ENCODE peak calls at places on chromosomes 4 and X, in six cellular contexts. H is CD8-positive, alpha-beta memory T cell; V is esophagus squamous epithelium; L is thoracic aorta; D is NT2/D1; E is left lung. Y is an unnamed sample. For H3K4me1, the result is how much of the 10 kb centered on the place peaks cover.

GRCh38 chr4:1727117-1728031 is 6.1 kb downstream of the TACC3 start:
- DNase-seq in H (no peak), V (no peak), L (no peak), D (no peak), E (peak), Y (no peak)

GRCh38 chrX:130498653-130499274 is 97.0 kb downstream of the RBMX2 start:
- DNase-seq in H (no peak), V (no peak), L (no peak), D (no peak), E (no peak), Y (no peak)

GRCh38 chr4:19486400-19486799 is 765.3 kb upstream of the SLIT2 start:
- DNase-seq in H (no peak), V (no peak), L (no peak), D (no peak), E (no peak), Y (peak)

GRCh38 chr4:6206771-6207290 is 6.5 kb upstream of the JAKMIP1 start:
- DNase-seq in H (no peak), V (no peak), L (no peak), D (no peak), E (no peak), Y (no peak)

GRCh38 chr4:102037566-102037965 is 247.0 kb downstream of the BANK1 start:
- DNase-seq in H (no peak), V (no peak), L (no peak), D (no peak), E (no peak), Y (no peak)

GRCh38 chrX:29693912-29694311 is 521.5 kb upstream of the MAGEB2 start:
- DNase-seq in H (no peak), V (no peak), L (no peak), D (no peak), E (no peak), Y (no peak)

GRCh38 chrX:13598877-13599276 is 29.5 kb downstream of the EGFL6 start:
- DNase-seq in H (no peak), V (no peak), L (no peak), D (no peak), E (no peak), Y (peak)

GRCh38 chr4:102809691-102810090 is 17.7 kb downstream of the UBE2D3 start:
- DNase-seq in H (no peak), V (no peak), L (no peak), D (no peak), E (no peak), Y (no peak)

GRCh38 chrX:27976284-27976683 is 5.0 kb downstream of the DCAF8L1 start:
- DNase-seq in H (no peak), V (no peak), L (no peak), D (no peak), E (no peak), Y (no peak)

GRCh38 chr4:107492566-107492965 is 227.5 kb downstream of the PAPSS1 start:
- DNase-seq in H (no peak), V (no peak), L (no peak), D (no peak), E (no peak), Y (no peak)

GRCh38 chr4:40216622-40217366 is 20.0 kb downstream of the RHOH start:
- DNase-seq in H (no peak), V (no peak), L (no peak), D (no peak), E (no peak), Y (no peak)

GRCh38 chr4:1360423-1361283 is 13.6 kb downstream of the UVSSA start:
- DNase-seq in H (no peak), V (no peak), L (no peak), D (peak), E (no peak), Y (no peak)

GRCh38 chr4:139214039-139214534 is 37.1 kb upstream of the ELF2 start:
- DNase-seq in H (no peak), V (no peak), L (no peak), D (no peak), E (peak), Y (peak)

GRCh38 chr4:141702472-141703182 is 66.2 kb downstream of the IL15 start:
- DNase-seq in H (no peak), V (no peak), L (no peak), D (no peak), E (no peak), Y (no peak)

GRCh38 chrX:150715180-150715579 is 22.0 kb downstream of the MTMR1 start:
- DNase-seq in H (no peak), V (no peak), L (no peak), D (no peak), E (no peak), Y (no peak)

GRCh38 chr4:175369087-175369486 is 443.0 kb downstream of the GPM6A start:
- DNase-seq in H (no peak), V (no peak), L (no peak), D (no peak), E (no peak), Y (no peak)

GRCh38 chr4:103011378-103012025 is 8.0 kb downstream of the SLC9B1 start:
- DNase-seq in H (no peak), V (no peak), L (no peak), D (no peak), E (peak), Y (no peak)

GRCh38 chr4:97819314-97819713 is 324.0 kb downstream of the STPG2 start:
- DNase-seq in H (no peak), V (no peak), L (no peak), D (no peak), E (no peak), Y (no peak)

GRCh38 chr4:2396781-2397368 is 21.6 kb downstream of the ZFYVE28 start:
- DNase-seq in H (no peak), V (no peak), L (no peak), D (no peak), E (no peak), Y (no peak)

GRCh38 chr4:177728361-177729152 is 286.3 kb upstream of the AGA start:
- DNase-seq in H (no peak), V (no peak), L (no peak), D (no peak), E (no peak), Y (no peak)

GRCh38 chr4:70511365-70511764 is 7.0 kb upstream of the AMTN start:
- DNase-seq in H (no peak), V (no peak), L (no peak), D (no peak), E (no peak), Y (no peak)

GRCh38 chrX:130109429-130110378 is 593 bp downstream of the ELF4 start:
- DNase-seq in H (no peak), V (no peak), L (no peak), D (no peak), E (no peak), Y (peak)

GRCh38 chr4:102836596-102836995 is 9.2 kb upstream of the UBE2D3 start:
- DNase-seq in H (no peak), V (no peak), L (no peak), D (no peak), E (no peak), Y (no peak)

GRCh38 chrX:86066998-86067397 is 19.6 kb upstream of the CHM start:
- DNase-seq in H (no peak), V (no peak), L (no peak), D (no peak), E (no peak), Y (no peak)

GRCh38 chrX:141278306-141278705 is 36.0 kb upstream of the SPANXC start:
- DNase-seq in H (no peak), V (no peak), L (no peak), D (peak), E (no peak), Y (peak)

GRCh38 chr4:86521373-86521969 is 72.6 kb upstream of the PTPN13 start:
- DNase-seq in H (no peak), V (no peak), L (no peak), D (no peak), E (no peak), Y (no peak)

GRCh38 chr4:122755675-122756074 is 23.2 kb downstream of the BBS12 start:
- DNase-seq in H (no peak), V (no peak), L (no peak), D (no peak), E (no peak), Y (no peak)

GRCh38 chrX:128800138-128800537 is 723.2 kb downstream of the SMARCA1 start:
- DNase-seq in H (no peak), V (no peak), L (no peak), D (no peak), E (no peak), Y (peak)

GRCh38 chr4:112284662-112285411 is 867 bp downstream of the TIFA start:
- DNase-seq in H (peak), V (no peak), L (no peak), D (no peak), E (no peak), Y (no peak)

GRCh38 chr4:152605641-152606304 is 69.9 kb upstream of the FBXW7 start:
- DNase-seq in H (no peak), V (no peak), L (no peak), D (no peak), E (no peak), Y (peak)

GRCh38 chr4:148481644-148482043 is 39.4 kb upstream of the NR3C2 start:
- DNase-seq in H (no peak), V (no peak), L (no peak), D (no peak), E (no peak), Y (no peak)

GRCh38 chr4:38663801-38664703 is at the start of gene KLF3:
- DNase-seq in H (peak), V (peak), L (peak), D (no peak), E (peak), Y (peak)

GRCh38 chrX:76454456-76454927 is 27.0 kb downstream of the MAGEE1 start:
- DNase-seq in H (no peak), V (no peak), L (no peak), D (peak), E (no peak), Y (peak)

DNA sequence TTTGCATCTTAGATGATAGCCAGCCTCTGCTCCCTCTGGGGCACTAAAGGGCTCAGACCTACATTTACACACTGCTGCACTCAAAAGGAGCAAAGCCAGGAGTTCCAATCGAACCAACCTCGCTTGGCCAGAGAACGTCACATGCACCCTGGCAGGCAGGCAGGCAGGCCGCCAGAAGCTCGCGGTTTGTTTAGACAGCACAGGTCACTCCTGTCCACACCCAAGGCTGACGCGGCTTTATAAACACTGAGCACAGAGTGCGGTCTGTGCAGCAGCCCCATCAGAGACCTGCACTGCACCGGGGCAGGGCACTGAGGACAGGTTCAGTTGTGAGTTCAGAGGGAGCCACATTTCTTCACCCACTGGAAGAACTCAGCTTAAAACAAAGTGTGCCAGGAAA is 143.9 kb downstream of the BCOR start:
- DNase-seq in H (no peak), V (no peak), L (peak), D (no peak), E (peak), Y (no peak)
- H3K4me1 ChIP-seq in H (under half), V (under half), L (under half), D (under half), E (under half), Y (under half)

GRCh38 chrX:98371994-98372393 is 1488.3 kb downstream of the RPA4 start:
- DNase-seq in H (no peak), V (no peak), L (no peak), D (no peak), E (no peak), Y (peak)
- H3K4me1 ChIP-seq in H (under half), V (under half), L (under half), D (under half), E (under half), Y (under half)

DNA sequence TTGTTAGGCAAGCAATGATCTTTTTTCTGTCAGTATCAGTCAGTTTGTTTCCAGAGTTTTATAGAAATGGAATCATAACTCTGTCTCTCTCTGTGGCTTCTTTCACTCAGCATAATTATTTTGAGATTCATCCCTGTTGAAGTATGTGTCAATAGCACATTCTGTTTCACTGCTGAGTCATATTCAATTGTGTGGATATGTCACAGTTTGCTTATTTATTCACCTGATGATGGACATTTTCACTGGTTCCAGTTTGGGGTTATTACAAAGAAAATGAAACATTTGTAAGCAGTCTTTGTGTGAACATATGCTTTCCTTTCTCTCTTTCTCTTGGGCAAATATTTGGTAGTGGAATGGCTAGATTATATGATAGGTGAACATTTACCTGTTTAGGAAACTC is 10.2 kb upstream of the ZNF718 start:
- DNase-seq in H (no peak), V (no peak), L (no peak), D (no peak), E (no peak), Y (no peak)
- H3K4me1 ChIP-seq in H (under half), V (under half), L (under half), D (under half), E (under half), Y (under half)

DNA sequence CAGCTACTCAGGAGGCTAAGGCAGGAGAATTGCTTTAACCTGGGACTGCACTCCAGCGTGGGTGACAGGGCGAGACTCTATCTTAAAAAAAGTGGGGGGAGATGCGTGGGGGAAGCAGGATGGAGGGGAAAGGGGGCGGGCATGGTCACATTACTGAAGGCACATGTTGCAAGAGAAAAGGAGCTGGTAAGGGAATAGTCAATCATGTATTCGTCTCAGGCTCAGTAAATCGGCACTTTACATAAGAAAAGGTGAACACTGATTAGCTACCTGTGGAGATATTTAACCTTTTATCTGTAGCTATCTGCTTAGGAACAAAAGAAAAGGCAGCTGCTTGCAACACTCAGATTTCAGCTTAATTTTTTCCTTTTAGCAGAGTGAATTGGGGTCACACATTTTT is 132.5 kb downstream of the PLS3 start:
- DNase-seq in H (no peak), V (no peak), L (no peak), D (no peak), E (no peak), Y (peak)
- H3K4me1 ChIP-seq in H (under half), V (under half), L (under half), D (under half), E (under half), Y (under half)